ENCODE peak calls at places on chromosomes 16 and 17, in six cellular contexts. Q, H, L, Z, G and X are unnamed samples.
A peak's percentile ranks its signal among the peaks of the same experiment; 100 is the strongest.

GRCh38 chr16:50263940-50264929 is 2.1 kb upstream of the ADCY7 start:
- DNase-seq in L (no peak), H (no peak), Q (no peak), G (peak; percentile 57), Z (no peak), X (peak; percentile 66)

GRCh38 chr17:27912989-27913388 is 19.8 kb upstream of the LYRM9 start:
- DNase-seq in Q (no peak), G (no peak), H (no peak), L (no peak), Z (no peak), X (no peak)

GRCh38 chr17:2405247-2405926 is 4.5 kb upstream of the MNT start:
- DNase-seq in H (no peak), L (peak; percentile 65), Q (no peak), Z (no peak), G (no peak), X (peak; percentile 94)

GRCh38 chr16:86740298-86740697 is 161.9 kb downstream of the FOXL1 start:
- DNase-seq in L (no peak), Q (no peak), H (no peak), G (no peak), Z (no peak), X (no peak)

GRCh38 chr16:3825103-3825502 is 55.4 kb downstream of the CREBBP start:
- DNase-seq in H (peak; percentile 19), G (no peak), L (no peak), Z (no peak), Q (no peak), X (peak; percentile 86)

GRCh38 chr17:15194859-15195277 is 70.3 kb downstream of the PMP22 start:
- DNase-seq in Z (no peak), G (no peak), L (no peak), H (no peak), Q (no peak), X (peak; percentile 33)

GRCh38 chr17:48429156-48429555 is 858 bp downstream of the SKAP1 start:
- DNase-seq in G (no peak), L (no peak), Z (no peak), Q (no peak), H (no peak), X (no peak)

GRCh38 chr17:20095366-20096080 is 86.4 kb downstream of the SPECC1 start:
- DNase-seq in G (no peak), Q (no peak), L (peak; percentile 17), H (peak; percentile 22), Z (no peak), X (peak; percentile 35)

GRCh38 chr17:7930841-7931631 is 710 bp downstream of the TRAPPC1 start:
- DNase-seq in Z (no peak), L (no peak), Q (no peak), G (no peak), H (no peak), X (no peak)

GRCh38 chr16:57639172-57639571 is 10.7 kb downstream of the ADGRG1 start:
- DNase-seq in G (no peak), Q (no peak), Z (no peak), L (no peak), H (no peak), X (no peak)

GRCh38 chr17:55237268-55237667 is 27.5 kb upstream of the HLF start:
- DNase-seq in L (no peak), G (no peak), Z (no peak), Q (no peak), H (no peak), X (peak; percentile 10)

GRCh38 chr16:81707411-81708321 is 71.4 kb upstream of the PLCG2 start:
- DNase-seq in L (no peak), G (no peak), Q (no peak), H (peak; percentile 24), Z (no peak), X (peak; percentile 59)

GRCh38 chr16:57367111-57367752 is 5.1 kb upstream of the CX3CL1 start:
- DNase-seq in Z (no peak), G (no peak), Q (no peak), L (peak; percentile 30), H (peak; percentile 60), X (peak; percentile 17)

GRCh38 chr17:78883533-78884131 is 19.4 kb downstream of the CEP295NL start:
- DNase-seq in Z (peak; percentile 75), Q (peak; percentile 90), G (no peak), H (peak; percentile 83), L (peak; percentile 95), X (peak; percentile 97)

GRCh38 chr16:14564881-14565687 is 65.0 kb downstream of the PARN start:
- DNase-seq in Q (no peak), H (no peak), L (peak; percentile 19), G (no peak), Z (no peak), X (peak; percentile 31)

GRCh38 chr17:39735882-39736281 is 1.9 kb upstream of the GRB7 start:
- DNase-seq in L (no peak), G (no peak), Z (no peak), H (peak; percentile 100), Q (no peak), X (no peak)

GRCh38 chr17:1376061-1376460 is 24.0 kb downstream of the YWHAE start:
- DNase-seq in G (no peak), Q (no peak), L (no peak), H (no peak), Z (no peak), X (no peak)

GRCh38 chr17:17546399-17547185 is 44.9 kb downstream of the PEMT start:
- DNase-seq in H (no peak), L (no peak), Q (no peak), G (no peak), Z (no peak), X (no peak)

GRCh38 chr16:69860233-69861231 is 90.6 kb upstream of the CLEC18A start:
- DNase-seq in L (no peak), Q (no peak), G (no peak), H (no peak), Z (no peak), X (no peak)

GRCh38 chr16:17468611-17469010 is 2.1 kb downstream of the XYLT1 start:
- DNase-seq in H (no peak), L (no peak), G (no peak), Z (no peak), Q (no peak), X (no peak)

GRCh38 chr16:17467923-17468540 is 2.7 kb downstream of the XYLT1 start:
- DNase-seq in G (no peak), H (peak; percentile 74), Z (no peak), L (no peak), Q (no peak), X (peak; percentile 76)

GRCh38 chr16:17469742-17470001 is 1.1 kb downstream of the XYLT1 start:
- DNase-seq in Z (no peak), L (no peak), Q (no peak), G (no peak), H (no peak), X (no peak)

GRCh38 chr16:17470002-17470870 is 524 bp downstream of the XYLT1 start:
- DNase-seq in Z (no peak), Q (no peak), H (peak; percentile 25), G (no peak), L (no peak), X (no peak)

DNA sequence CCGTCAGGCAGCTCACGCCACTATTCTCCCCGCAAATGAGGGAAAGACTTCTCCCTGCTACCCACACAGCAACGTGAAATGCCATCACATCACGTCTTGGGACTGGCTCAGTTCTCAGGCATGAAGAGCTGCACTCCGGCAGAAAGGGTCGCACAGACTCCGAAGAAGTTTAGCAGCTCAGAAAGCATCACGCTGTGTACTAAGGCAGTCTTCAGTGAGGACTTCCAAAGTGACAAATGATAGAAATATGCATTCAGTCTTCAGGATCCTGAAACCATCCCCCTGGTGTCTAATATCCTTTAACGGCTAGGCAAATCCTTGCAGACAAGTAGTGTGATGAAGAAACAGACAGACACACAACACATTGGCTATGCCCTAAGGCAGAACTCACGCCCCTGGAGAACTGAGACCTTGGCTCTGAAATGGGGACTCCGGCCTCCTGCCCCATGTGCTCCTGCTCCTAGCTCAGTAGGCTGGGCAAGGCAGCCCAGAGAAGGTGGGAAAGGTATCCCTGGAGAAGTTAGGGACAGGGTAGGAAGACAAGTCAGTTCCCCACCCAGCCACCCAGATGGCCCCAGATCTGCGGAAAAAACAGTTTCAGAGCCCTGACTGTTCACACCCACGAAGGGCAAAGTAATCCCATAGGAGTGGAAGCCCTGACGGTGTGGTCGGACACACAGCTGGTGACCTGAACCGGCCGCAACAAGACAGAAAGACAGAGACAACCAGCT is 1.6 kb downstream of the XYLT1 start:
- DNase-seq in Q (no peak), G (no peak), L (no peak), H (no peak), Z (no peak), X (peak; percentile 80)
- TF ChIP-seq CTCF in Q (no peak), G (no peak), L (no peak), H (no peak), Z (no peak), X (peak; percentile 33)

GRCh38 chr16:30650369-30651123 is at the start of gene PRR14:
- DNase-seq in L (peak; percentile 96), G (peak; percentile 98), Q (peak; percentile 100), Z (peak; percentile 99), H (peak; percentile 99), X (peak; percentile 99)
- TF ChIP-seq CTCF in L (no peak), G (no peak), Q (no peak), Z (peak; percentile 67), H (peak; percentile 30), X (no peak)

DNA sequence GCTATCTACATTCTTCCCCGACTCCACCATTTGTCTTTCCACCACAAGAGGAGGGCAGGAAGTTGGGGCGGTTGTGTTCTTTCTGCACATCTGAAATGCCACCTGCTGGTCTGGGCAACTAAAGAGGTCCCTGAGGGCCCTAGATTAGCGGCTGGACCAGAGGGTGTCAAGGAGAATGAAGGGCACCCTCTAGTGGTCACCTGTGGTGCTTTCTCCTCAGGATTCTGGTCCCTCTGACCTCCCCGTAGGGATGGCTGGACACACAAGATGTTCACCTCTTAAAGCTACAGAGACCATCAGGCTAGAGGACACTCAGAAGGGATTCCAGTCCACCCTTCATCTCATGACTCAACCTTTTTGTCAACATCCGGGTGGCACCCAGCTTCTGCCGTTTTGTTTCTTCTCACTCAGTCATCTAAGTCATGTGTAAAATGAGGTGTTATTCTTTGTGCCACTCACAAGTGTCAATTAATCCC is 2.9 kb upstream of the SCIMP start:
- DNase-seq in L (peak; percentile 43), G (peak; percentile 93), Q (peak; percentile 69), H (peak; percentile 57), Z (no peak), X (peak; percentile 34)
- TF ChIP-seq CTCF in L (peak; percentile 48), G (peak; percentile 83), Q (peak; percentile 90), H (peak; percentile 35), Z (peak; percentile 52), X (peak; percentile 64)

GRCh38 chr16:75208242-75208825 is 1.4 kb upstream of the CTRB2 start:
- DNase-seq in L (no peak), Q (no peak), H (no peak), Z (no peak), G (no peak), X (no peak)

GRCh38 chr16:75209944-75210343 is 3.0 kb upstream of the CTRB2 start:
- DNase-seq in Q (no peak), Z (no peak), L (no peak), G (no peak), H (no peak), X (no peak)

GRCh38 chr16:75208861-75209505 is 2.0 kb upstream of the CTRB2 start:
- DNase-seq in Z (no peak), G (no peak), Q (no peak), H (no peak), L (no peak), X (no peak)

GRCh38 chr16:75206749-75207451 is at the start of gene CTRB2:
- DNase-seq in Q (no peak), Z (no peak), H (no peak), G (no peak), L (no peak), X (no peak)

DNA sequence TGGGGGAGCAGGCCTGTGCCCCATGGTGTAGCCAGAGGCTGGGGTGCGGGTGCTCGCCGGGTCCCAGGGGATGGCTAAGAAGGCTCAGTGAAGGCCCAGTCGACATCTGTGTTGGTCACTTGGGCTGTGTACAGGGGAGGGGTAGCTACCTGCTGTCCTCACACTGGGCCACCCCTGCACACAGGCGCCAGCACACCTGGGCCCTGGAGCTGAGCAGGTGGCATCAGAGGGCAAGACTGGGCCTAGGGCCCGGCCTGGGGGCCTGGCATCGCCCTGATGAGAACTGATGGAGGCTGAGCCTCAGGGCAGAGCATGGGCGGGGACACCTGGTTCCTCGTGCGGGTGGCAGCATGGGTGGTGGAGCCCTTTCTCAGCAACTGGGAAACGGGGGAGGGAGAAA is 870 bp upstream of the CTRB2 start:
- DNase-seq in Q (no peak), L (no peak), H (no peak), G (no peak), Z (no peak), X (no peak)
- TF ChIP-seq CTCF in Q (no peak), L (no peak), H (no peak), G (no peak), Z (no peak), X (no peak)